ENCODE peak calls at places on chromosomes 12 and 14, in four cellular contexts. O, C, B and M are unnamed samples.

GRCh38 chr14:74018029-74018703 is 922 bp downstream of the ENTPD5 start:
- DNase-seq in O (peak), C (no peak), B (no peak), M (no peak)

GRCh38 chr12:15719230-15719629 is 70.0 kb downstream of the EPS8 start:
- DNase-seq in B (no peak), C (no peak), O (no peak), M (no peak)

GRCh38 chr14:70624972-70625371 is 16.7 kb upstream of the TTC9 start:
- DNase-seq in C (no peak), O (no peak), B (no peak), M (no peak)

GRCh38 chr12:117120787-117121186 is 21.6 kb upstream of the TESC start:
- DNase-seq in C (no peak), O (no peak), B (no peak), M (no peak)

GRCh38 chr14:103228076-103228806 is 105.0 kb downstream of the TNFAIP2 start:
- DNase-seq in B (no peak), O (no peak), C (no peak), M (no peak)

GRCh38 chr12:51887476-51888315 is at the start of gene ANKRD33:
- DNase-seq in O (no peak), B (no peak), C (no peak), M (no peak)

GRCh38 chr14:100271247-100271939 is 32.4 kb downstream of the YY1 start:
- DNase-seq in B (no peak), O (no peak), C (no peak), M (no peak)

GRCh38 chr12:19978193-19978592 is 390.1 kb upstream of the PDE3A start:
- DNase-seq in C (peak), O (no peak), B (no peak), M (no peak)

GRCh38 chr12:114993202-114993601 is 309.2 kb upstream of the TBX3 start:
- DNase-seq in B (no peak), O (no peak), C (no peak), M (no peak)

GRCh38 chr14:93045965-93046695 is 69.6 kb downstream of the ITPK1 start:
- DNase-seq in C (peak), B (no peak), O (no peak), M (no peak)

GRCh38 chr12:77572371-77572770 is 258.3 kb upstream of the NAV3 start:
- DNase-seq in C (no peak), O (no peak), B (no peak), M (no peak)

GRCh38 chr12:119940881-119941280 is 48.2 kb upstream of the BICDL1 start:
- DNase-seq in O (no peak), C (peak), B (no peak), M (no peak)

GRCh38 chr14:88323520-88324199 is 591 bp upstream of the KCNK10 start:
- DNase-seq in C (no peak), B (no peak), O (no peak), M (peak)

GRCh38 chr12:122202017-122202416 is 1.5 kb upstream of the B3GNT4 start:
- DNase-seq in C (no peak), B (no peak), O (no peak), M (no peak)

GRCh38 chr12:3199551-3200031 is 122.4 kb downstream of the TSPAN9 start:
- DNase-seq in B (no peak), O (no peak), C (peak), M (no peak)

GRCh38 chr12:50934371-50934851 is 17.9 kb upstream of the HIGD1C start:
- DNase-seq in B (peak), C (no peak), O (no peak), M (no peak)

GRCh38 chr14:54207476-54207875 is 189.3 kb upstream of the CDKN3 start:
- DNase-seq in B (no peak), O (no peak), C (no peak), M (no peak)

GRCh38 chr12:49126852-49127763 is 4.1 kb downstream of the TUBA1B start:
- DNase-seq in O (no peak), B (no peak), C (no peak), M (no peak)
- H3K27ac ChIP-seq in O (peak), B (no peak), C (no peak), M (no peak)

DNA sequence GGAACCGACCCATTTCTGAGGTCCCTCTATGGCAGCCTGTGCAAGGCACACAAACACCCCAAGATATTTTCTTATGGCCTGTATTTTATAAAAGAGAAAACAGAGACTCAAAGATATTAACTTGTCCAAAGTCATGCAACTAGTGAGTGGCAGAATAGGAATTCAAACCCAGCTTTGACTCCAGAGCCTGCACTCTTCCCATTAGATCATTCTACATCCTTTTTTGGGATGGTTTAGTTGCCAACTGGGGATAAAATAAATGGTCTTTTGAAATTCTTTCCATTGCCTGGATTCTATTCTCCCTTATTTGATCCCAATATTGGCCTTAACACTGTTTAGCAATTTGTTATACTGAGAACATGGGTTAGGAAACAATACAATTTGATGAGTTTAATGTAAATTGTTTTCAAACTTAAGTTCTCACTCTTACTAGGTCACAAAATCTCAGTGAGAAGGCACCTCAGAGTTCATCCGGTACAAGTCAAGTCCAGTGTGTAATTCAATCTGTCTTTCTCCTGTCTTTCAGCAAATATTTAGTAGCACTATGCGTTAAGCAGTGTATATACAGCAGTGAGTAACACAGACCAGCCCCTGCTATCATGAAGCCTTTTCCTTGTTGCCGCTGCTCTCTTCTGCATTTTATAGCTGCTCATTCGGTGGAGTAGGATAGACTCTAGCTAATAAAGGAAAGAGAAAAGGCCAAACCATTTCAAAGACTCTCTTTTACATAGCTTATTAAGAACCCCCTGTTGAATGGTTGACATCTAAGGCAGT is 162.1 kb upstream of the IFNG-AS1 start:
- DNase-seq in C (peak), B (no peak), O (no peak), M (no peak)
- H3K27ac ChIP-seq in C (peak), B (peak), O (no peak), M (no peak)

DNA sequence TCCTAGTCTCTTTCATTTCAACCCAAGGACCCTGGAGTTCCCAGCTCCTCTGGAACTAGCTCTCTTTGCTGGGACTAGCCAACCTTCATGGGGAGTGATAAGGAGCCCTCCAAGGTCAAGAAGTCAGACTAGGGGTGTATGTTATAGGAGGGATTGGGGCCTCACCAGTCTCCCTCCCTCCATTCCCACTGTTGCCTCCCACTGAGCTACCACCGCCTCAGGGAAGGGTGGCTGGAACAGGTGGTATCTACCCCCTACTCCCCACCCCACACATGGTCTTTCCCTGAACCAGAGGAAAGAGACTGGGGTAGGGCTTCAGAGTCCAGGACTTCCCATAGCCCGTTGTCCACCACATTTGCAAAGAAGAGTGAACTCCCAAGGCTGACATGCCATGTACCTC is 2.4 kb downstream of the ERBB3 start:
- DNase-seq in C (no peak), B (no peak), O (no peak), M (no peak)
- H3K27ac ChIP-seq in C (no peak), B (no peak), O (no peak), M (peak)

DNA sequence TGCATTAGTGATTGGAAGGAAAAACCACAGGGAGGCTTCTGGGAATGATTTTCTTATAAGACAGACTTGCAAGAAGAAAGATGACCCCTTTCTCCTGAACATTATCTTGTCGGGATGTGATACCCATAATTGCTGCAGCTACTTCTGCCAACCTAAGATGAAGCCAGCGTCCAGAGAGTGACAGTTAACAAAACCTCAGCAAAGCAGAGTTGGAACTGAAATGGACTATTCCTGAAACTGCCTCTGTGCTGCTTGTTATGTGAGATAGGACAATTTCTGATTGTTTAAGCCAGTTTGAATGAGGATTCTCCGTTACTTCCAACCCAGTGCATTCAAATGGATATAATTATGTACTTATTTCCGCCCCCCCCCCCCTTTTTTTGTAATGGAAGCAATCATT is 204.5 kb downstream of the ERC1 start:
- DNase-seq in B (no peak), O (no peak), C (no peak), M (no peak)
- H3K27ac ChIP-seq in B (no peak), O (no peak), C (no peak), M (no peak)

GRCh38 chr12:47033081-47033480 is 46.3 kb upstream of the PCED1B start:
- DNase-seq in C (no peak), O (no peak), B (peak), M (no peak)

GRCh38 chr12:47033797-47034555 is 45.4 kb upstream of the PCED1B start:
- DNase-seq in C (no peak), O (no peak), B (no peak), M (no peak)

GRCh38 chr12:47035459-47035858 is 44.0 kb upstream of the PCED1B start:
- DNase-seq in O (no peak), B (no peak), C (no peak), M (no peak)

GRCh38 chr12:47032644-47033043 is 46.8 kb upstream of the PCED1B start:
- DNase-seq in O (peak), B (no peak), C (peak), M (no peak)

DNA sequence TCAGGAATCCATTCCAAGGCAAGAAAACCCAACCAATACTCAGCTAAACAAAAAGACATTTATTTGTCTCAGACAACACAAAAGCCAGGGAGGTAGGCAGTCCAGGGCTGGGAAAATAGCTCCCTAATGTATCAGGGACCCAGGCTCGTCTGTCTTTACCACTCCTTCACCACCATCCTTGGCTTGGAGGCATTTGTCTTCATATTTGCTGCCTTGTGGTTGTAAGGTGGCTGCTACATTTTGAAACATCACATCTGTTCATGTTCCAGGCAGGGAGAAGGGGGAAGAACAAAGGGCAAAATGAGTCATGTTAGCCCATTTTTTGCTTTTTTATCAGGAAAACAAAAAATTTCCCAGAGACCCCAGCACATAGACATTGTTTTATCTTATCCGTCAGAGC is 44.8 kb upstream of the PCED1B start:
- DNase-seq in B (no peak), O (no peak), C (no peak), M (no peak)
- H3K27ac ChIP-seq in B (no peak), O (no peak), C (no peak), M (no peak)

DNA sequence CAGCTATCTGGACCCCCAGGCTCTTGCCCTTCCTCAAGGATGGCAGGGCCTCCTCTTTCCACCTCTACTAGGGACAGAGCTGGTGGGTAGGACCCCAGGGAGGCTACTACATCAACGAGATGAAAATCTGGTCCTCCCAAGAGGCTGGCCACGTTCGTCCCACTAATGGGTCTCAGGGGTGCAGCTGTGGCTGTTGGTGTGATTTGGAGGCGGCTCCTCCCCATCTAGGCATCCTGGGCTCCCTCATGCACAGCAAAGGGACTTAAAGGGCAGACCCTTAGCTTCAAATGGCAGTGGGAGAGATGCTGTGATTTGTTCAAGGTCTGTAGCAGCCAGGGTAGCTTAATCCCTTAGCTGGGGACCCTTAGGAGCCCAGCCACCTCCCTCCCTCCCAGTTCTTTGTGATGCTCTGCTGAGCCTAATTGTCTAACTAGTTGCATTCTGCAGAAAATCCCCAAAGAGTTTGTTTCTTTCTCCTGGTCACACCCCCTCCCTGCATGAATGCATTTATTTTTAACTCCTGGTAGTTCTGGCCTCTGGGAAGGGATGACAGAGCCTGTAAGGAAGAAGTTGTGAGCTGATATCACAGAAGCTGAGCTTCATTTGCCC is 18.3 kb downstream of the DYRK4 start:
- DNase-seq in C (no peak), O (no peak), B (no peak), M (no peak)
- H3K27ac ChIP-seq in C (no peak), O (no peak), B (no peak), M (no peak)

DNA sequence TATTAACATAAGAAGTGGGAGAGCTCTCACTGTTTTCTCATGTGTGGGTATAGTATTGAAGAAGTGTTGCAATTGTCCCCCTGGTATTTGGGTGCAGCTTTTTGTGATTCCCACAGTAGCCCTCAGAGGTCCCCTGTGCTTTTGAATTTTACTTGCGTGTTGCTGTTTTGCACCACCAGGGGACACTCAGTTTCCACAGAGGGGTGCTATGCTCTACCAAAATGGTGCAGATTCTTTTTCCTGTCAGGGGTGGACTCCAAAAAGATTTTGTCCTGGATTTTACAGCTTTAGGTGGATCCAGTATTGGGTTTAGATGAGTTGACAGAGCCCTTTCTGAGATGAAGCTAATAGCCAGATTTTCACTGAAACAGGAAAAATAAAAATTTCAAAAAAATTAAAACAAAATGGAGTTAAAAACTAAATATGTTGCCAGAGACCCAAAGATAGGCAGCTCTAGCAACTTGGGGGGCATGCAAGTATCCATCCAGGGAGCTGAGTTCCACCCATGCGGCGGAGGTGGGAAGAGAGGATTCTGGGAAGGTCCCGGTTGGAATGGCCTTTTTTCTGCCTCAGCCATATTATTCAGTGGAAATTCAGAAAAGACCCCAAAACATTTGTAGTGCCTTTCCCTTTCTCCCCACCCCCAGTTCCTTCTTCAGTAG is 50.2 kb downstream of the TTLL5 start:
- DNase-seq in B (no peak), O (peak), C (peak), M (no peak)
- H3K27ac ChIP-seq in B (peak), O (no peak), C (peak), M (no peak)

DNA sequence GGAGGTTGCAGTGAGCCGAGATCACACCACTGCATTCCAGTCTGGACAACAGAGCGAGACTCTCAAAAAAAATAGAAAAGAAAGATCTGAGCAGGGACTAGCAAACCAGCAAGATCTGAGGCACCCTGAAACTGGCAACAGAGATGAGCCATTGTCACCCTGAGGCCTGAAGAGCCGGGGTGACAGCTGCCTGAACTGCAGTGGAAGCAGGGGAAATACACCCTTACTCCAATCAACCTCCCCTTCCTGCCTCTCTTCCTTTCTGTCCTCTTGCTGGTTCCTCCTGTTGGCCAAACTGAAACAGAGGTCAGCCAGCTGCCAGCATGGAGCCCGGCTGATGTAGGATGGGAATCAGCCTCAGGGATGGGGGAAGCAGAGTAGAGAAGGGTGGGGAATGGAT is 192.0 kb downstream of the CHST11 start:
- DNase-seq in B (no peak), O (no peak), C (no peak), M (no peak)
- H3K27ac ChIP-seq in B (no peak), O (no peak), C (no peak), M (no peak)